ENCODE peak calls at places on chromosome 21, in ten cellular contexts. One of them, this sample, is unnamed.

GRCh38 chr21:20943476-20944085 is 54.6 kb upstream of the NCAM2 start:
- DNase-seq in stomach: no peak
- DNase-seq in breast epithelium: no peak
- DNase-seq in heart left ventricle: no peak
- DNase-seq in GM12878: no peak
- DNase-seq in IMR-90: no peak
- DNase-seq in thyroid gland: no peak
- DNase-seq in endothelial cell of umbilical vein: no peak
- DNase-seq in lower leg skin: no peak
- DNase-seq in NB4: no peak
- DNase-seq in this sample: no peak

GRCh38 chr21:36825683-36826082 is 126.8 kb downstream of the SIM2 start:
- DNase-seq in stomach: no peak
- DNase-seq in breast epithelium: no peak
- DNase-seq in heart left ventricle: no peak
- DNase-seq in GM12878: no peak
- DNase-seq in IMR-90: no peak
- DNase-seq in thyroid gland: no peak
- DNase-seq in endothelial cell of umbilical vein: no peak
- DNase-seq in lower leg skin: no peak
- DNase-seq in NB4: no peak
- DNase-seq in this sample: no peak

GRCh38 chr21:29181799-29182470 is 51.5 kb downstream of the MAP3K7CL start:
- DNase-seq in stomach: no peak
- DNase-seq in breast epithelium: peak
- DNase-seq in heart left ventricle: peak
- DNase-seq in GM12878: no peak
- DNase-seq in IMR-90: peak
- DNase-seq in thyroid gland: no peak
- DNase-seq in endothelial cell of umbilical vein: peak
- DNase-seq in lower leg skin: no peak
- DNase-seq in NB4: no peak
- DNase-seq in this sample: no peak

GRCh38 chr21:33219961-33220360 is 9.8 kb upstream of the IFNAR2 start:
- DNase-seq in stomach: no peak
- DNase-seq in breast epithelium: no peak
- DNase-seq in heart left ventricle: no peak
- DNase-seq in GM12878: no peak
- DNase-seq in IMR-90: no peak
- DNase-seq in thyroid gland: no peak
- DNase-seq in endothelial cell of umbilical vein: no peak
- DNase-seq in lower leg skin: no peak
- DNase-seq in NB4: no peak
- DNase-seq in this sample: no peak

GRCh38 chr21:34039678-34040382 is 33.5 kb upstream of the MRPS6 start:
- DNase-seq in stomach: no peak
- DNase-seq in breast epithelium: no peak
- DNase-seq in heart left ventricle: no peak
- DNase-seq in GM12878: no peak
- DNase-seq in IMR-90: no peak
- DNase-seq in thyroid gland: no peak
- DNase-seq in endothelial cell of umbilical vein: no peak
- DNase-seq in lower leg skin: no peak
- DNase-seq in NB4: no peak
- DNase-seq in this sample: no peak

GRCh38 chr21:26041441-26042180 is 129.0 kb downstream of the APP start:
- DNase-seq in stomach: no peak
- DNase-seq in breast epithelium: no peak
- DNase-seq in heart left ventricle: no peak
- DNase-seq in GM12878: no peak
- DNase-seq in IMR-90: peak
- DNase-seq in thyroid gland: no peak
- DNase-seq in endothelial cell of umbilical vein: no peak
- DNase-seq in lower leg skin: no peak
- DNase-seq in NB4: no peak
- DNase-seq in this sample: no peak

GRCh38 chr21:29155118-29155932 is 24.9 kb downstream of the MAP3K7CL start:
- DNase-seq in stomach: no peak
- DNase-seq in breast epithelium: peak
- DNase-seq in heart left ventricle: peak
- DNase-seq in GM12878: no peak
- DNase-seq in IMR-90: peak
- DNase-seq in thyroid gland: peak
- DNase-seq in endothelial cell of umbilical vein: peak
- DNase-seq in lower leg skin: peak
- DNase-seq in NB4: peak
- DNase-seq in this sample: peak

GRCh38 chr21:39094847-39095525 is 88.3 kb downstream of the PSMG1 start:
- DNase-seq in stomach: no peak
- DNase-seq in breast epithelium: no peak
- DNase-seq in heart left ventricle: no peak
- DNase-seq in GM12878: no peak
- DNase-seq in IMR-90: peak
- DNase-seq in thyroid gland: no peak
- DNase-seq in endothelial cell of umbilical vein: peak
- DNase-seq in lower leg skin: no peak
- DNase-seq in NB4: no peak
- DNase-seq in this sample: no peak

GRCh38 chr21:39344848-39345247 is 4.0 kb downstream of the HMGN1 start:
- DNase-seq in stomach: no peak
- DNase-seq in breast epithelium: no peak
- DNase-seq in heart left ventricle: no peak
- DNase-seq in GM12878: no peak
- DNase-seq in IMR-90: no peak
- DNase-seq in thyroid gland: no peak
- DNase-seq in endothelial cell of umbilical vein: no peak
- DNase-seq in lower leg skin: no peak
- DNase-seq in NB4: no peak
- DNase-seq in this sample: no peak

GRCh38 chr21:37032293-37032692 is 25.8 kb downstream of the RIPPLY3 start:
- DNase-seq in stomach: no peak
- DNase-seq in breast epithelium: no peak
- DNase-seq in heart left ventricle: no peak
- DNase-seq in GM12878: no peak
- DNase-seq in IMR-90: no peak
- DNase-seq in thyroid gland: no peak
- DNase-seq in endothelial cell of umbilical vein: no peak
- DNase-seq in lower leg skin: no peak
- DNase-seq in NB4: no peak
- DNase-seq in this sample: no peak

GRCh38 chr21:23858878-23859277 is 1748.4 kb downstream of the MRPL39 start:
- DNase-seq in stomach: no peak
- DNase-seq in breast epithelium: no peak
- DNase-seq in heart left ventricle: no peak
- DNase-seq in GM12878: no peak
- DNase-seq in IMR-90: no peak
- DNase-seq in thyroid gland: no peak
- DNase-seq in endothelial cell of umbilical vein: no peak
- DNase-seq in lower leg skin: no peak
- DNase-seq in NB4: no peak
- DNase-seq in this sample: no peak

GRCh38 chr21:45593162-45594022 is 50.1 kb upstream of the PCBP3 start:
- DNase-seq in stomach: no peak
- DNase-seq in breast epithelium: no peak
- DNase-seq in heart left ventricle: no peak
- DNase-seq in GM12878: peak
- DNase-seq in IMR-90: no peak
- DNase-seq in thyroid gland: no peak
- DNase-seq in endothelial cell of umbilical vein: no peak
- DNase-seq in lower leg skin: no peak
- DNase-seq in NB4: no peak
- DNase-seq in this sample: peak
- TF ChIP-seq POLR2A in stomach: no peak
- TF ChIP-seq POLR2A in breast epithelium: no peak
- TF ChIP-seq POLR2A in heart left ventricle: no peak
- TF ChIP-seq POLR2A in GM12878: no peak
- TF ChIP-seq POLR2A in IMR-90: no peak
- TF ChIP-seq POLR2A in thyroid gland: no peak
- TF ChIP-seq POLR2A in endothelial cell of umbilical vein: no peak
- TF ChIP-seq POLR2A in lower leg skin: no peak
- TF ChIP-seq POLR2A in NB4: no peak
- TF ChIP-seq POLR2A in this sample: no peak

GRCh38 chr21:41973427-41973831 is 19.6 kb upstream of the C2CD2 start:
- DNase-seq in stomach: peak
- DNase-seq in breast epithelium: peak
- DNase-seq in heart left ventricle: no peak
- DNase-seq in GM12878: no peak
- DNase-seq in IMR-90: no peak
- DNase-seq in thyroid gland: no peak
- DNase-seq in endothelial cell of umbilical vein: no peak
- DNase-seq in lower leg skin: peak
- DNase-seq in NB4: no peak
- DNase-seq in this sample: no peak
- H3K4me3 ChIP-seq in stomach: no peak
- H3K4me3 ChIP-seq in breast epithelium: no peak
- H3K4me3 ChIP-seq in heart left ventricle: no peak
- H3K4me3 ChIP-seq in GM12878: no peak
- H3K4me3 ChIP-seq in IMR-90: no peak
- H3K4me3 ChIP-seq in thyroid gland: no peak
- H3K4me3 ChIP-seq in endothelial cell of umbilical vein: no peak
- H3K4me3 ChIP-seq in lower leg skin: no peak
- H3K4me3 ChIP-seq in NB4: no peak
- H3K4me3 ChIP-seq in this sample: no peak

GRCh38 chr21:43658094-43658725 is 1.1 kb downstream of the HSF2BP start:
- DNase-seq in stomach: no peak
- DNase-seq in breast epithelium: no peak
- DNase-seq in heart left ventricle: no peak
- DNase-seq in GM12878: no peak
- DNase-seq in IMR-90: no peak
- DNase-seq in thyroid gland: no peak
- DNase-seq in endothelial cell of umbilical vein: no peak
- DNase-seq in lower leg skin: no peak
- DNase-seq in NB4: no peak
- DNase-seq in this sample: no peak

GRCh38 chr21:43662286-43662685 is 2.9 kb downstream of the RRP1B start:
- DNase-seq in stomach: no peak
- DNase-seq in breast epithelium: no peak
- DNase-seq in heart left ventricle: no peak
- DNase-seq in GM12878: no peak
- DNase-seq in IMR-90: peak
- DNase-seq in thyroid gland: no peak
- DNase-seq in endothelial cell of umbilical vein: no peak
- DNase-seq in lower leg skin: no peak
- DNase-seq in NB4: no peak
- DNase-seq in this sample: no peak

GRCh38 chr21:43658769-43659135 is 536 bp downstream of the HSF2BP start:
- DNase-seq in stomach: no peak
- DNase-seq in breast epithelium: no peak
- DNase-seq in heart left ventricle: no peak
- DNase-seq in GM12878: no peak
- DNase-seq in IMR-90: no peak
- DNase-seq in thyroid gland: no peak
- DNase-seq in endothelial cell of umbilical vein: no peak
- DNase-seq in lower leg skin: no peak
- DNase-seq in NB4: no peak
- DNase-seq in this sample: no peak

GRCh38 chr21:43657355-43658093 is 1.8 kb downstream of the HSF2BP start:
- DNase-seq in stomach: no peak
- DNase-seq in breast epithelium: no peak
- DNase-seq in heart left ventricle: peak
- DNase-seq in GM12878: no peak
- DNase-seq in IMR-90: no peak
- DNase-seq in thyroid gland: no peak
- DNase-seq in endothelial cell of umbilical vein: peak
- DNase-seq in lower leg skin: no peak
- DNase-seq in NB4: no peak
- DNase-seq in this sample: no peak

DNA sequence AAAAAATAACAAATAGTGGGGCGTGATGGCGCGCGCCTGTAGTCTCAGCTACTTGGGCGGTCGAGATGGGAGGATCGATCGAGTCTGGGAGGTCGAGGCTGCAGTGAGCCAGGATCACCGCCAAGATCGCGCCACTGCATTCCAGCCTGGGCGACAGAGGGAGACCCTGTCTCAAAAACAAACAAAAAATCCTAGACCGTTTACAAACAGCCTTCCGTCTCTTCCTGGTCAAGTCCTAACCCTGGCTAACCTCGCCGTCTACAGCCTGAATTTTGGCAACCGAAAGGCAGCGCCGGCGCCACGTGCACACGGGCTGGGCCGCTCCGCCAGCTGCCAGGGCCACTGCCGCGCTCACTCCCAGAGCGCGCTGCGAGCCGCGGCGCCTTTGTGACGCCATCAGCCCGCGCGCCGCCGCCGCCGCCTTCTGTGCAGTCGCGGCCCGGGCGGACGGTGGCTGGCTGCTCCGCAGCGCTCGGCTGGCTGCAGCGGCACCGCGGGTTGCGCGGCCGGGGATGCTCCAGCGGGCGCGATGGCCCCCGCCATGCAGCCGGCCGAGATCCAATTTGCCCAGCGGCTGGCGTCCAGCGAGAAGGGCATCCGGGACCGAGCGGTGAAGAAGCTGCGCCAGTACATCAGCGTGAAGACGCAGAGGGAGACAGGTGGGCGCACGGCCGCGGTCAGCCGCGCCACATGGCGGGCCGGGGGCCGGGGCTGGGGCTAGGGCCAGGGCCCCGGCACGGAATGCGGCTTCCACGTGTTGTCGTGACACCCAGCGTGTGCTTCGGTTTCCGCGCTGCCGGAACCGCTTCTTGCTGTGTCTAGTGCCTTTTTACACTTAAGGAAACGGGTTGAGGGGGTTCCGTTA is at the start of the genes HSF2BP and RRP1B:
- DNase-seq in stomach: peak
- DNase-seq in breast epithelium: peak
- DNase-seq in heart left ventricle: peak
- DNase-seq in GM12878: no peak
- DNase-seq in IMR-90: peak
- DNase-seq in thyroid gland: peak
- DNase-seq in endothelial cell of umbilical vein: peak
- DNase-seq in lower leg skin: no peak
- DNase-seq in NB4: peak
- DNase-seq in this sample: peak
- TF ChIP-seq POLR2A in stomach: no peak
- TF ChIP-seq POLR2A in breast epithelium: no peak
- TF ChIP-seq POLR2A in heart left ventricle: no peak
- TF ChIP-seq POLR2A in GM12878: peak
- TF ChIP-seq POLR2A in IMR-90: peak
- TF ChIP-seq POLR2A in thyroid gland: peak
- TF ChIP-seq POLR2A in endothelial cell of umbilical vein: peak
- TF ChIP-seq POLR2A in lower leg skin: no peak
- TF ChIP-seq POLR2A in NB4: peak
- TF ChIP-seq POLR2A in this sample: no peak

DNA sequence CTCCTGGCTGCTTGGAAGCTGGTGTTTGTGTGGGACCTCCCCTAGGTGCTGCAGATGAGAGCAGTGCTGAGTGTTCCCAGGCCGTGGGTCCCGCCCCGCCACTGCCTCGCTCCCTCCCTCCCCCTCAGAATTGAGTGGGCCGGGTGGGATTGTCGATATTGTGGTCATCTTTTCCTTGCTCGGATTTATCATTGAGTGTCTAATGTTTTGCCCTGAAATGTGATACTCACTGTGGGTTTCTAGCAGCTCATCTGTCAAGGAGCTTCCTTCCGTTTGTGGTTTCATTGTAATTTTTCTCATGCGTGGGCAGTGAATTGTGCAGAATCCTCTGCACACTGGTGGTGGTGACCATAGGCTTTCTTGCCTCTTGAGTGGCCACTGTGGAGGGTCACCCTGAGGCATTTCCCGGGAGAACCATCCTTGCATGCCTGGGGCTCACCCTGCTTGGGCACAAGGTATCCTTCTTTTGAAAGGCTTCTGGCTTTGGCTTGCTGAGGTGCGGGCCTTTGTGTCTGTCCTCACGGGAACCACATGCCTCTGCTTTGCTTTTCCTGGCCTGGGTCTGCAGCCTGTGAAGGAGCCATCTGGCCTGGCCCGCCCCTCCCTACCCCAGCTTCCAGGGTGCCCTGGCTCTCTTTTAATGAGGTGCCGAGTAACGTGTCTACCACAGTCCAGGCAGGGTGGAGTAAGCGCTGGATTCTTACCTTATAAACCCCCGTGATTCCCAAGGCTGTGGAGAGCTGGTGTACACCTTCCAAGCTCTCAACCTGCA is 25.6 kb downstream of the SLX9 start:
- DNase-seq in stomach: no peak
- DNase-seq in breast epithelium: no peak
- DNase-seq in heart left ventricle: peak
- DNase-seq in GM12878: no peak
- DNase-seq in IMR-90: peak
- DNase-seq in thyroid gland: no peak
- DNase-seq in endothelial cell of umbilical vein: no peak
- DNase-seq in lower leg skin: no peak
- DNase-seq in NB4: peak
- DNase-seq in this sample: no peak
- H3K4me3 ChIP-seq in stomach: no peak
- H3K4me3 ChIP-seq in breast epithelium: no peak
- H3K4me3 ChIP-seq in heart left ventricle: no peak
- H3K4me3 ChIP-seq in GM12878: no peak
- H3K4me3 ChIP-seq in IMR-90: no peak
- H3K4me3 ChIP-seq in thyroid gland: no peak
- H3K4me3 ChIP-seq in endothelial cell of umbilical vein: no peak
- H3K4me3 ChIP-seq in lower leg skin: no peak
- H3K4me3 ChIP-seq in NB4: no peak
- H3K4me3 ChIP-seq in this sample: no peak